ENCODE peak calls at places on chromosomes 16 and 17, in six cellular contexts. One of them, this sample, is unnamed.

GRCh38 chr17:12667299-12667958 is 1.7 kb downstream of the MYOCD start:
- DNase-seq in hepatocyte: peak; percentile 59
- DNase-seq in breast epithelium: no peak
- DNase-seq in effector memory CD4-positive, alpha-beta T cell: no peak
- DNase-seq in CD8-positive, alpha-beta T cell: no peak
- DNase-seq in endothelial cell of umbilical vein: peak; percentile 5
- DNase-seq in this sample: peak; percentile 29

GRCh38 chr17:1324201-1324750 is 44.8 kb downstream of the TRARG1 start:
- DNase-seq in hepatocyte: no peak
- DNase-seq in breast epithelium: no peak
- DNase-seq in effector memory CD4-positive, alpha-beta T cell: no peak
- DNase-seq in CD8-positive, alpha-beta T cell: no peak
- DNase-seq in endothelial cell of umbilical vein: no peak
- DNase-seq in this sample: no peak

GRCh38 chr17:79826210-79826680 is 13.0 kb downstream of the CBX4 start:
- DNase-seq in hepatocyte: no peak
- DNase-seq in breast epithelium: no peak
- DNase-seq in effector memory CD4-positive, alpha-beta T cell: no peak
- DNase-seq in CD8-positive, alpha-beta T cell: no peak
- DNase-seq in endothelial cell of umbilical vein: no peak
- DNase-seq in this sample: no peak

GRCh38 chr16:58026705-58027340 is 1.3 kb downstream of the MMP15 start:
- DNase-seq in hepatocyte: peak; percentile 51
- DNase-seq in breast epithelium: no peak
- DNase-seq in effector memory CD4-positive, alpha-beta T cell: no peak
- DNase-seq in CD8-positive, alpha-beta T cell: no peak
- DNase-seq in endothelial cell of umbilical vein: no peak
- DNase-seq in this sample: no peak

GRCh38 chr16:46620265-46621005 is 744 bp downstream of the SHCBP1 start:
- DNase-seq in hepatocyte: no peak
- DNase-seq in breast epithelium: no peak
- DNase-seq in effector memory CD4-positive, alpha-beta T cell: no peak
- DNase-seq in CD8-positive, alpha-beta T cell: no peak
- DNase-seq in endothelial cell of umbilical vein: peak; percentile 6
- DNase-seq in this sample: no peak

GRCh38 chr16:13696017-13696416 is 223.9 kb upstream of the ERCC4 start:
- DNase-seq in hepatocyte: no peak
- DNase-seq in breast epithelium: no peak
- DNase-seq in effector memory CD4-positive, alpha-beta T cell: no peak
- DNase-seq in CD8-positive, alpha-beta T cell: no peak
- DNase-seq in endothelial cell of umbilical vein: no peak
- DNase-seq in this sample: no peak

GRCh38 chr17:2057714-2058520 is 3.0 kb downstream of the HIC1 start:
- DNase-seq in hepatocyte: no peak
- DNase-seq in breast epithelium: no peak
- DNase-seq in effector memory CD4-positive, alpha-beta T cell: no peak
- DNase-seq in CD8-positive, alpha-beta T cell: no peak
- DNase-seq in endothelial cell of umbilical vein: no peak
- DNase-seq in this sample: no peak

GRCh38 chr17:61486135-61487120 is 34.2 kb downstream of the TBX4 start:
- DNase-seq in hepatocyte: no peak
- DNase-seq in breast epithelium: no peak
- DNase-seq in effector memory CD4-positive, alpha-beta T cell: no peak
- DNase-seq in CD8-positive, alpha-beta T cell: no peak
- DNase-seq in endothelial cell of umbilical vein: no peak
- DNase-seq in this sample: peak; percentile 12

GRCh38 chr17:49850772-49851386 is 3.0 kb upstream of the TAC4 start:
- DNase-seq in hepatocyte: no peak
- DNase-seq in breast epithelium: no peak
- DNase-seq in effector memory CD4-positive, alpha-beta T cell: no peak
- DNase-seq in CD8-positive, alpha-beta T cell: peak; percentile 16
- DNase-seq in endothelial cell of umbilical vein: peak; percentile 39
- DNase-seq in this sample: no peak

GRCh38 chr16:87060026-87060986 is 256.9 kb downstream of the C16orf95 start:
- DNase-seq in hepatocyte: no peak
- DNase-seq in breast epithelium: no peak
- DNase-seq in effector memory CD4-positive, alpha-beta T cell: no peak
- DNase-seq in CD8-positive, alpha-beta T cell: no peak
- DNase-seq in endothelial cell of umbilical vein: peak; percentile 69
- DNase-seq in this sample: no peak

GRCh38 chr17:57442914-57443571 is 186.7 kb downstream of the MSI2 start:
- DNase-seq in hepatocyte: no peak
- DNase-seq in breast epithelium: no peak
- DNase-seq in effector memory CD4-positive, alpha-beta T cell: no peak
- DNase-seq in CD8-positive, alpha-beta T cell: peak; percentile 54
- DNase-seq in endothelial cell of umbilical vein: peak; percentile 33
- DNase-seq in this sample: peak; percentile 88

GRCh38 chr17:3917391-3917931 is 1.2 kb upstream of the P2RX1 start:
- DNase-seq in hepatocyte: peak; percentile 66
- DNase-seq in breast epithelium: no peak
- DNase-seq in effector memory CD4-positive, alpha-beta T cell: no peak
- DNase-seq in CD8-positive, alpha-beta T cell: no peak
- DNase-seq in endothelial cell of umbilical vein: peak; percentile 31
- DNase-seq in this sample: no peak

GRCh38 chr16:55330726-55331647 is 7.0 kb downstream of the IRX6 start:
- DNase-seq in hepatocyte: no peak
- DNase-seq in breast epithelium: no peak
- DNase-seq in effector memory CD4-positive, alpha-beta T cell: no peak
- DNase-seq in CD8-positive, alpha-beta T cell: no peak
- DNase-seq in endothelial cell of umbilical vein: no peak
- DNase-seq in this sample: no peak

GRCh38 chr17:72644481-72644880 is 448.0 kb downstream of the SLC39A11 start:
- DNase-seq in hepatocyte: no peak
- DNase-seq in breast epithelium: no peak
- DNase-seq in effector memory CD4-positive, alpha-beta T cell: no peak
- DNase-seq in CD8-positive, alpha-beta T cell: no peak
- DNase-seq in endothelial cell of umbilical vein: no peak
- DNase-seq in this sample: no peak

GRCh38 chr16:85473909-85474640 is 139.0 kb upstream of the GSE1 start:
- DNase-seq in hepatocyte: no peak
- DNase-seq in breast epithelium: no peak
- DNase-seq in effector memory CD4-positive, alpha-beta T cell: no peak
- DNase-seq in CD8-positive, alpha-beta T cell: no peak
- DNase-seq in endothelial cell of umbilical vein: no peak
- DNase-seq in this sample: no peak

GRCh38 chr16:4693956-4694663 is 748 bp downstream of the NUDT16L1 start:
- DNase-seq in hepatocyte: peak; percentile 76
- DNase-seq in breast epithelium: no peak
- DNase-seq in effector memory CD4-positive, alpha-beta T cell: peak; percentile 38
- DNase-seq in CD8-positive, alpha-beta T cell: peak; percentile 44
- DNase-seq in endothelial cell of umbilical vein: peak; percentile 28
- DNase-seq in this sample: no peak

GRCh38 chr17:29180788-29181160 is 576 bp upstream of the MYO18A start:
- DNase-seq in hepatocyte: no peak
- DNase-seq in breast epithelium: no peak
- DNase-seq in effector memory CD4-positive, alpha-beta T cell: no peak
- DNase-seq in CD8-positive, alpha-beta T cell: no peak
- DNase-seq in endothelial cell of umbilical vein: no peak
- DNase-seq in this sample: no peak

GRCh38 chr17:48244121-48244711 is 136.7 kb downstream of the SNX11 start:
- DNase-seq in hepatocyte: peak; percentile 65
- DNase-seq in breast epithelium: no peak
- DNase-seq in effector memory CD4-positive, alpha-beta T cell: no peak
- DNase-seq in CD8-positive, alpha-beta T cell: no peak
- DNase-seq in endothelial cell of umbilical vein: peak; percentile 88
- DNase-seq in this sample: peak; percentile 54

GRCh38 chr16:85168732-85169256 is 56.5 kb upstream of the CIBAR2 start:
- DNase-seq in hepatocyte: peak; percentile 72
- DNase-seq in breast epithelium: no peak
- DNase-seq in effector memory CD4-positive, alpha-beta T cell: no peak
- DNase-seq in CD8-positive, alpha-beta T cell: no peak
- DNase-seq in endothelial cell of umbilical vein: no peak
- DNase-seq in this sample: no peak

GRCh38 chr17:18905226-18905625 is 46.7 kb upstream of the SLC5A10 start:
- DNase-seq in hepatocyte: no peak
- DNase-seq in breast epithelium: no peak
- DNase-seq in effector memory CD4-positive, alpha-beta T cell: no peak
- DNase-seq in CD8-positive, alpha-beta T cell: no peak
- DNase-seq in endothelial cell of umbilical vein: no peak
- DNase-seq in this sample: no peak

GRCh38 chr17:5077781-5078105 is 524 bp upstream of the ZFP3 start:
- DNase-seq in hepatocyte: no peak
- DNase-seq in breast epithelium: no peak
- DNase-seq in effector memory CD4-positive, alpha-beta T cell: no peak
- DNase-seq in CD8-positive, alpha-beta T cell: no peak
- DNase-seq in endothelial cell of umbilical vein: no peak
- DNase-seq in this sample: no peak

GRCh38 chr17:82200743-82201497 is 11.7 kb downstream of the CCDC57 start:
- DNase-seq in hepatocyte: no peak
- DNase-seq in breast epithelium: no peak
- DNase-seq in effector memory CD4-positive, alpha-beta T cell: peak; percentile 78
- DNase-seq in CD8-positive, alpha-beta T cell: peak; percentile 68
- DNase-seq in endothelial cell of umbilical vein: no peak
- DNase-seq in this sample: peak; percentile 99

GRCh38 chr16:54208262-54208661 is 78.3 kb downstream of the IRX3 start:
- DNase-seq in hepatocyte: no peak
- DNase-seq in breast epithelium: no peak
- DNase-seq in effector memory CD4-positive, alpha-beta T cell: no peak
- DNase-seq in CD8-positive, alpha-beta T cell: no peak
- DNase-seq in endothelial cell of umbilical vein: no peak
- DNase-seq in this sample: no peak

GRCh38 chr17:14301761-14302401 is 1.0 kb downstream of the HS3ST3B1 start:
- DNase-seq in hepatocyte: peak; percentile 47
- DNase-seq in breast epithelium: no peak
- DNase-seq in effector memory CD4-positive, alpha-beta T cell: peak; percentile 38
- DNase-seq in CD8-positive, alpha-beta T cell: peak; percentile 68
- DNase-seq in endothelial cell of umbilical vein: peak; percentile 10
- DNase-seq in this sample: no peak

GRCh38 chr17:46832306-46832895 is 13.9 kb upstream of the WNT3 start:
- DNase-seq in hepatocyte: no peak
- DNase-seq in breast epithelium: no peak
- DNase-seq in effector memory CD4-positive, alpha-beta T cell: no peak
- DNase-seq in CD8-positive, alpha-beta T cell: no peak
- DNase-seq in endothelial cell of umbilical vein: no peak
- DNase-seq in this sample: no peak

GRCh38 chr16:22071352-22071923 is 20.9 kb upstream of the VWA3A start:
- DNase-seq in hepatocyte: no peak
- DNase-seq in breast epithelium: no peak
- DNase-seq in effector memory CD4-positive, alpha-beta T cell: no peak
- DNase-seq in CD8-positive, alpha-beta T cell: no peak
- DNase-seq in endothelial cell of umbilical vein: peak; percentile 25
- DNase-seq in this sample: no peak

GRCh38 chr16:50677351-50677750 is 3.8 kb downstream of the SNX20 start:
- DNase-seq in hepatocyte: no peak
- DNase-seq in breast epithelium: no peak
- DNase-seq in effector memory CD4-positive, alpha-beta T cell: no peak
- DNase-seq in CD8-positive, alpha-beta T cell: no peak
- DNase-seq in endothelial cell of umbilical vein: no peak
- DNase-seq in this sample: no peak

GRCh38 chr16:50679266-50679665 is 1.8 kb downstream of the SNX20 start:
- DNase-seq in hepatocyte: no peak
- DNase-seq in breast epithelium: no peak
- DNase-seq in effector memory CD4-positive, alpha-beta T cell: no peak
- DNase-seq in CD8-positive, alpha-beta T cell: no peak
- DNase-seq in endothelial cell of umbilical vein: no peak
- DNase-seq in this sample: no peak

GRCh38 chr16:50680907-50681885 is at the start of gene SNX20:
- DNase-seq in hepatocyte: no peak
- DNase-seq in breast epithelium: no peak
- DNase-seq in effector memory CD4-positive, alpha-beta T cell: peak; percentile 56
- DNase-seq in CD8-positive, alpha-beta T cell: peak; percentile 72
- DNase-seq in endothelial cell of umbilical vein: no peak
- DNase-seq in this sample: no peak

GRCh38 chr16:50679676-50680555 is 1.2 kb downstream of the SNX20 start:
- DNase-seq in hepatocyte: no peak
- DNase-seq in breast epithelium: no peak
- DNase-seq in effector memory CD4-positive, alpha-beta T cell: no peak
- DNase-seq in CD8-positive, alpha-beta T cell: no peak
- DNase-seq in endothelial cell of umbilical vein: no peak
- DNase-seq in this sample: no peak

GRCh38 chr16:50680556-50680893 is 587 bp downstream of the SNX20 start:
- DNase-seq in hepatocyte: no peak
- DNase-seq in breast epithelium: no peak
- DNase-seq in effector memory CD4-positive, alpha-beta T cell: no peak
- DNase-seq in CD8-positive, alpha-beta T cell: no peak
- DNase-seq in endothelial cell of umbilical vein: no peak
- DNase-seq in this sample: no peak
- H3K4me3 ChIP-seq in hepatocyte: no peak overlapping the region
- H3K4me3 ChIP-seq in breast epithelium: peak overlapping the region; percentile 43
- H3K4me3 ChIP-seq in effector memory CD4-positive, alpha-beta T cell: peak overlapping the region; percentile 83
- H3K4me3 ChIP-seq in CD8-positive, alpha-beta T cell: peak overlapping the region; percentile 65
- H3K4me3 ChIP-seq in endothelial cell of umbilical vein: no peak overlapping the region
- H3K4me3 ChIP-seq in this sample: no peak overlapping the region

DNA sequence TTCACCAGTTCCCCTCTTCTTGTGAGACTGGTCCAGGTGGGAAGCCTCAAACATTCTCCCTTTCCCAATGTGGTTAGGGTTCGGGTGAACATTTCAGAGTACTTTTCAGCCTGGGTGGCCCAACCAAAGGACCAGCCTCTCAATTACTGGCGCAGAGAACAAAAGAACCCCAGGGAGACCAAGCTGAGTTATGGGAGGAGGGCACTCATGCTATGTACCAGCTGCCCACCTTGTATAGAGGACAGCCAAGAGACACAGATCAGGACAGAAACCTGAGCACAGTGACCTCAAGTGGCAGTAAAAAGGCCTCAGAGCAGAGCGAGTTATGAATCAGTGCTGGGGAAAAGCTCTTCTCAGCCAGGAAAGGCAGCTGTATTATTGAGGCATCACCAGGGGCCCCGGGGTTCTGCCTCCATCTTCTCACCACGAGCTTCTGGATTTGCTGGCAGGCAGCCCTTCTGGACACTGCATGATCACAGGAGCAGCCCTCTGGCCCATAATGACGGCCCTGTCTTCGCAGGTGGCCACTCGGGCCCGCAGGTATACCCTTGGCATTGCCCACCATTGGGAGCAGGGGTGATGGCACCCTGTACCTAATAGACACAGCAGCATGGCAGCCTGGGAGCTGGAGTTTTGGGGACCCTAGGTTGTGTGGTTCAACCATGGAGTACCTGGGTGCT is 3.8 kb downstream of the G6PC3 start:
- DNase-seq in hepatocyte: no peak
- DNase-seq in breast epithelium: no peak
- DNase-seq in effector memory CD4-positive, alpha-beta T cell: no peak
- DNase-seq in CD8-positive, alpha-beta T cell: no peak
- DNase-seq in endothelial cell of umbilical vein: no peak
- DNase-seq in this sample: no peak
- H3K4me3 ChIP-seq in hepatocyte: no peak overlapping the region
- H3K4me3 ChIP-seq in breast epithelium: no peak overlapping the region
- H3K4me3 ChIP-seq in effector memory CD4-positive, alpha-beta T cell: no peak overlapping the region
- H3K4me3 ChIP-seq in CD8-positive, alpha-beta T cell: no peak overlapping the region
- H3K4me3 ChIP-seq in endothelial cell of umbilical vein: no peak overlapping the region
- H3K4me3 ChIP-seq in this sample: no peak overlapping the region

GRCh38 chr17:30366536-30366935 is 12.2 kb upstream of the CPD start:
- DNase-seq in hepatocyte: no peak
- DNase-seq in breast epithelium: no peak
- DNase-seq in effector memory CD4-positive, alpha-beta T cell: no peak
- DNase-seq in CD8-positive, alpha-beta T cell: no peak
- DNase-seq in endothelial cell of umbilical vein: no peak
- DNase-seq in this sample: no peak
- H3K4me3 ChIP-seq in hepatocyte: no peak overlapping the region
- H3K4me3 ChIP-seq in breast epithelium: no peak overlapping the region
- H3K4me3 ChIP-seq in effector memory CD4-positive, alpha-beta T cell: no peak overlapping the region
- H3K4me3 ChIP-seq in CD8-positive, alpha-beta T cell: no peak overlapping the region
- H3K4me3 ChIP-seq in endothelial cell of umbilical vein: no peak overlapping the region
- H3K4me3 ChIP-seq in this sample: no peak overlapping the region

DNA sequence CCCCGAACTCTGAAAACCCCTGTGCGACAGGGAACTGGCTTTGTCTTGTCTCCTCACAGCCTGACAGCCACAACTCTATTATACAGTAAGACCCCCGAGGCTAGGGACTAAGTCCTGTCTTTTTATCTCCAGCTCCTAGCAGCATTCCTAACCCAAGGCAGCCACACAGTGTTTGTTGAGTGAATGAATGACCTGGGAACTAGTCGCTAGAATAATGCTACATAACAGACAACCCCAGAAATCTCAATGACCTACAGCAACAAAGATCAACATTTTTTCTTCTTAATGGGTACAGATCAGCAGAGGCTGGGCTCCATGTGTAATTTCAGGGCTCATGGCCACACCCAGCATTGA is 71.4 kb upstream of the TNRC6C start:
- DNase-seq in hepatocyte: no peak
- DNase-seq in breast epithelium: no peak
- DNase-seq in effector memory CD4-positive, alpha-beta T cell: no peak
- DNase-seq in CD8-positive, alpha-beta T cell: no peak
- DNase-seq in endothelial cell of umbilical vein: no peak
- DNase-seq in this sample: no peak
- H3K4me3 ChIP-seq in hepatocyte: no peak overlapping the region
- H3K4me3 ChIP-seq in breast epithelium: peak overlapping the region; percentile 83
- H3K4me3 ChIP-seq in effector memory CD4-positive, alpha-beta T cell: peak overlapping the region; percentile 66
- H3K4me3 ChIP-seq in CD8-positive, alpha-beta T cell: peak overlapping the region; percentile 54
- H3K4me3 ChIP-seq in endothelial cell of umbilical vein: no peak overlapping the region
- H3K4me3 ChIP-seq in this sample: no peak overlapping the region